ENCODE peak calls at places on chromosomes 2 and 18, in six cellular contexts. Y is heart right ventricle; W is astrocyte; U is CD8-positive, alpha-beta T cell; J is body of pancreas; P is right lobe of liver. Z is an unnamed sample. For H3K4me1, the result is how much of the 10 kb centered on the place peaks cover.

GRCh38 chr2:11336189-11336588 is 8.2 kb downstream of the ROCK2 start:
- DNase-seq in Y (no peak), W (no peak), U (no peak), J (no peak), P (no peak), Z (no peak)

GRCh38 chr2:19739256-19739655 is 162.5 kb downstream of the TTC32 start:
- DNase-seq in Y (no peak), W (no peak), U (no peak), J (no peak), P (no peak), Z (no peak)

GRCh38 chr2:38106420-38107182 is 30.6 kb upstream of the CYP1B1 start:
- DNase-seq in Y (no peak), W (peak), U (no peak), J (no peak), P (no peak), Z (no peak)

GRCh38 chr2:240246173-240246820 is 105.8 kb upstream of the OTOS start:
- DNase-seq in Y (no peak), W (no peak), U (no peak), J (no peak), P (no peak), Z (no peak)

GRCh38 chr2:106124787-106125549 is 69.1 kb downstream of the UXS1 start:
- DNase-seq in Y (no peak), W (no peak), U (no peak), J (peak), P (no peak), Z (no peak)

GRCh38 chr2:62675062-62675461 is 30.5 kb upstream of the EHBP1 start:
- DNase-seq in Y (no peak), W (no peak), U (no peak), J (no peak), P (no peak), Z (no peak)

GRCh38 chr2:30711646-30712085 is 95.6 kb downstream of the CAPN13 start:
- DNase-seq in Y (peak), W (peak), U (peak), J (peak), P (peak), Z (no peak)

GRCh38 chr2:240165034-240165433 is 24.6 kb upstream of the OTOS start:
- DNase-seq in Y (no peak), W (no peak), U (no peak), J (no peak), P (peak), Z (peak)

GRCh38 chr2:232190796-232191195 is 187.8 kb upstream of the ALPP start:
- DNase-seq in Y (no peak), W (no peak), U (no peak), J (no peak), P (no peak), Z (no peak)

GRCh38 chr18:8724452-8724851 is 19.1 kb downstream of the MTCL1 start:
- DNase-seq in Y (no peak), W (no peak), U (no peak), J (no peak), P (no peak), Z (no peak)

DNA sequence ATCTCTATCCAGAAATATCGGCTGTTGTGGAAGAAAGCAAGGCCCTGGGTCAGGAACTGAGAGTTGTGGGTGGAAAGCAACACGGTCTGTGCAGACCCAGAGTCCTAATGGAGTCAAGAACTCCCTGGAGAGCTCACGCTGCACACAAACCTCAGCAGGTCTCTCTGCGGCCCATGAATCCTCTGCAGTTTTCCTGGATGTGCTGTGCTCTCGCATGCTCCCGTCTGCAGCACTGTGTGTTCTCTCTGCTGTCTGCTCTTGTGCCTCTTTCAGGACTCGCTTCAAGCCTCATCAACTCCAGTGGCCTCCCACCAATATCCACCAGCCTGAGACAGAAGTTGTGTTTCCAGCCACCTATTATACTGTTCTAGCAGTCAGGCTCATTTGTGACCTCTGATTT is 24.3 kb downstream of the RNU4ATAC start:
- DNase-seq in Y (no peak), W (no peak), U (no peak), J (no peak), P (no peak), Z (no peak)
- H3K27ac ChIP-seq in Y (no peak), W (no peak), U (no peak), J (no peak), P (no peak), Z (no peak)

DNA sequence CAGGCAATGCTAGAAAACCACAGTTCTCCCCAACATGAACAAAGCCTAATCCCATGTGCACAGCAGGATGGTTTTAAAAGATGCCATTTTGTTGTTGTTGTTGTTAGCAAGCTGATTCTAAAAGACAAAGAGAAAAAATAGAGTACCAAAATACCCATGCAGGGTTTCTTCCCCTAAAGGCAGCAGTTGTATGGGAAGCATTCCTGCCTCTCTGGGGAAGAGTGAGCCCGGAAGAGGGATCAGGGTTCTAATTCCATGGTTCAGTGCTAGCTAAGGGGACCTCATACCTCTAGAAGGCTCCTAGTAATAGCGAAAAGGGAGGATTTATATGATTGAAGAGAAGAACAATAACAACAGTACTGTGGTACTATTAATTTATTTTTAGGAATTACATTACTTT is 327.6 kb downstream of the DPP10 start:
- DNase-seq in Y (no peak), W (no peak), U (no peak), J (no peak), P (no peak), Z (no peak)
- H3K4me1 ChIP-seq in Y (under half), W (under half), U (under half), J (under half), P (under half), Z (under half)

GRCh38 chr18:74819433-74820059 is 221.9 kb downstream of the ZNF407 start:
- DNase-seq in Y (no peak), W (no peak), U (no peak), J (no peak), P (no peak), Z (no peak)
- TF ChIP-seq CTCF in Y (peak), W (peak), U (no peak), J (no peak), P (peak), Z (no peak)

DNA sequence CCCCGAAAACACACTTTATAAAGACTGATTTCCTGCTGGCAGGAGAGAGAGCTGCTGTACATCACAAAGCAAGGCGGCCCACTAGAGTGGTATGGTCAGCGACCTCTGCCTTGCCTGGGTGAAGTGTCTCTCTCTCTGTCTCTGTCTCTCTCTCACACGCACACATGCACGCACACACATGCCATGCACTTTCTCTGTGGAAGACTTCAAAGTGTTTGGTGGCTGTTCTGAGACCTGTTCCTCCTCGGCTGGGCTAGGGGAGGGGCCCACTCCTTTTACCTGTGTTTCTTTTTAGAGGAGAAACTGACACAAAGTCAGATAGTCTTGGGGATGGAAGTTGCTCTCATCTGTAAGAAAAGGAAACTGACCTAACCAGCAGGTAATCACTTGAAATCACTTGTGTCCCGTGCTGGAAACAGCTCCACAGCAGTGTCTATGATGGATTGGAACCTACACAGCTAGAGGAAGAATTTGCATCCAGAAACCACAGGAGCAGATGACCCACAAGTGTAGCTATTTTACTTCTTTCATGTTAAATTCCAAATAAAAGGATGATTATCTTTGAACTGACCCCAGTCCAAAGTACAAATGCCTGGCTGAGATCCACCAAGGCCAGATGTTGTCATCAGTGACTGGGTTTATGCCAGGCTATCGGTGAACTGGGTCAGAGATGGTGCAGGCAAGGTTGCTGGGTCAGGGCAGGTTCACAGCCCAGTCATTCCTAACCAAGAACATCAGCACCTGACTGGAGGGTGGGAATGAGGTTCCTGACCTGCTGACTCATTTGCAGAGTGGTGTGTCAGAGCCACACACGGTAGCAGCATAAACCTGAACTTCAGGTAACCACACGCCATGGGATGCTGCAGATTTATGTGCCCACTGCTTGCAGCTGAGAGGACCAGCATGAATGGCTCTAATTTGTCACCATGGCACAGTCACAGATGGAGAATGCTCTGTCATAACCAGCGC is 63.0 kb downstream of the NPAS2 start:
- DNase-seq in Y (no peak), W (peak), U (no peak), J (peak), P (peak), Z (no peak)
- H3K27ac ChIP-seq in Y (no peak), W (no peak), U (no peak), J (peak), P (peak), Z (no peak)

DNA sequence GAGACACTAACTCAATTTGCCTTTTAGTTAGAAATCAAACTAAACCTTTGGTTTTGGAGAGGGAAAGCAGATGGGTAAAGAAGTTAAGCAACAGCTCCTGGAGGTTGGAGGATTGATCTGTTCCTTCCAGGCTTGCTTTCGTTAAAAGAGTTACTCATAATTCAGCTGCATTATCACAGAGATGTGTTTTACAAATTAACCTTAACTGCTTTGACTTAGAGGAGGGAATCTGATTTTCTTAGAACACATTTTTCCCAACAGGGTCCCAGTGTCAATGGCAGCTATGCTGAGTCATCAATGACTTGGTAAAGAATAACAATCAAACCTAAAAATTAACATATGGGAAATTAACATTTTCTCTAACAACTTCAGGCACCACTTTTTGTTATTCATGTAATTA is 113.4 kb downstream of the COPS8 start:
- DNase-seq in Y (no peak), W (peak), U (no peak), J (no peak), P (no peak), Z (no peak)
- H3K4me1 ChIP-seq in Y (under half), W (half or more), U (under half), J (under half), P (under half), Z (under half)

DNA sequence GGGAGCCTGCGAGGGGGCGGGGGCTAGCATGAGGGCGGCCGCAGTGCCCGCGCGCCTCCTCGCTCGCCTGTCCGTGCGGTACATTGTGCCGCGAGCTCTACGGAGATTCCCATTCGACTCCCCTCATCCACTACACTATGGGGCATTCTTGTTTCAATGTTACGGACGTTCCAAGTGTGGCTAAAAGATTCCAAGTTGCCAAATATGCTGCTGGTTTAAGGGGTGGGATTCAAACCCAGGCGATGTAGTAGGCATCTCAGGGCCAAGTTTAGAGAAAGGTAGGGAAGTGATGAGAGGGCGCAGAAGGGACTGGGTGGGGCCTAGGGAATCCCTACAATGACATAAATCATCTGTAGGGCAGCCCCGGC is 10.0 kb upstream of the CRYBA2 start:
- DNase-seq in Y (no peak), W (no peak), U (no peak), J (no peak), P (no peak), Z (no peak)
- TF ChIP-seq CTCF in Y (no peak), W (no peak), U (no peak), J (no peak), P (no peak), Z (no peak)

Z was measured in left lung.